ENCODE peak calls at places on chromosomes 16 and 17, in four cellular contexts. H is HEK293T, Y is GM12878, F is NT2/D1. I is an unnamed sample.

GRCh38 chr16:55001931-55002330 is 71.3 kb downstream of the IRX5 start:
- DNase-seq in H (no peak), Y (no peak), F (no peak), I (no peak)

GRCh38 chr16:57281791-57282190 is 2.7 kb downstream of the PLLP start:
- DNase-seq in Y (no peak), H (no peak), F (no peak), I (no peak)

GRCh38 chr16:81174644-81175324 is 63.7 kb upstream of the BCO1 start:
- DNase-seq in H (no peak), F (no peak), Y (no peak), I (no peak)

GRCh38 chr17:63173903-63174302 is 207.9 kb downstream of the TANC2 start:
- DNase-seq in F (no peak), Y (no peak), H (no peak), I (no peak)

GRCh38 chr17:6323626-6324356 is 111.1 kb downstream of the AIPL1 start:
- DNase-seq in Y (no peak), H (no peak), F (no peak), I (no peak)

GRCh38 chr17:45270828-45271418 is 9.0 kb upstream of the SPATA32 start:
- DNase-seq in Y (no peak), H (peak), F (no peak), I (peak)

GRCh38 chr16:47144559-47144877 is 773 bp upstream of the NETO2 start:
- DNase-seq in F (no peak), H (no peak), Y (no peak), I (no peak)

GRCh38 chr17:79520134-79520892 is 90.5 kb downstream of the RBFOX3 start:
- DNase-seq in H (no peak), Y (no peak), F (no peak), I (no peak)

GRCh38 chr16:1265826-1266225 is 10.0 kb downstream of the TPSD1 start:
- DNase-seq in F (no peak), H (no peak), Y (no peak), I (no peak)

GRCh38 chr16:50152386-50152806 is 710 bp upstream of the TENT4B start:
- DNase-seq in Y (peak), H (no peak), F (no peak), I (peak)

GRCh38 chr16:1125471-1125870 is 27.4 kb upstream of the CACNA1H start:
- DNase-seq in F (no peak), H (no peak), Y (no peak), I (no peak)

GRCh38 chr17:65515959-65516948 is 45.2 kb downstream of the AXIN2 start:
- DNase-seq in Y (no peak), H (no peak), F (no peak), I (no peak)

GRCh38 chr17:38444151-38444550 is 15.9 kb downstream of the ARHGAP23 start:
- DNase-seq in F (peak), Y (no peak), H (peak), I (peak)

GRCh38 chr16:50520451-50521245 is 27.5 kb upstream of the NKD1 start:
- DNase-seq in F (no peak), H (no peak), Y (no peak), I (no peak)

GRCh38 chr17:75693500-75694481 is 26.7 kb downstream of the SAP30BP start:
- DNase-seq in H (no peak), Y (no peak), F (peak), I (no peak)

GRCh38 chr16:81636298-81636960 is 142.7 kb upstream of the PLCG2 start:
- DNase-seq in H (no peak), Y (no peak), F (no peak), I (no peak)

GRCh38 chr17:57612202-57613071 is 132.7 kb downstream of the CCDC182 start:
- DNase-seq in Y (peak), F (peak), H (peak), I (no peak)

GRCh38 chr16:83200005-83200779 is 573.4 kb downstream of the CDH13 start:
- DNase-seq in H (no peak), F (no peak), Y (no peak), I (no peak)

GRCh38 chr17:37710344-37710886 is 34.4 kb downstream of the HNF1B start:
- DNase-seq in F (peak), Y (no peak), H (peak), I (peak)

GRCh38 chr16:64950262-64950661 is 171.6 kb downstream of the CDH11 start:
- DNase-seq in Y (no peak), H (no peak), F (no peak), I (peak)

GRCh38 chr17:56595831-56596740 is 2.6 kb downstream of the NOG start:
- DNase-seq in F (peak), H (no peak), Y (no peak), I (no peak)

GRCh38 chr16:56798955-56799354 is 66.1 kb upstream of the SLC12A3 start:
- DNase-seq in Y (no peak), H (no peak), F (no peak), I (no peak)

GRCh38 chr17:58415371-58416055 is 1.8 kb downstream of the RNF43 start:
- DNase-seq in H (no peak), Y (no peak), F (no peak), I (no peak)

GRCh38 chr17:45269912-45270311 is 8.0 kb upstream of the SPATA32 start:
- DNase-seq in F (no peak), Y (no peak), H (no peak), I (no peak)

GRCh38 chr17:71759422-71760060 is 361.3 kb upstream of the SOX9 start:
- DNase-seq in F (no peak), H (no peak), Y (no peak), I (no peak)

GRCh38 chr16:88034770-88035169 is 83.5 kb downstream of the BANP start:
- DNase-seq in F (no peak), H (no peak), Y (no peak), I (no peak)

GRCh38 chr17:38706625-38707298 is 1.7 kb downstream of the MLLT6 start:
- DNase-seq in Y (no peak), H (no peak), F (no peak), I (peak)

GRCh38 chr17:50184057-50184456 is 17.4 kb downstream of the COL1A1 start:
- DNase-seq in F (peak), Y (no peak), H (no peak), I (no peak)

GRCh38 chr17:60392845-60393702 is 1.1 kb upstream of the USP32 start:
- DNase-seq in F (no peak), H (no peak), Y (peak), I (no peak)

GRCh38 chr17:27403480-27404005 is 52.7 kb upstream of the KSR1 start:
- DNase-seq in Y (no peak), F (peak), H (no peak), I (no peak)

GRCh38 chr17:6627019-6627418 is 13.5 kb downstream of the KIAA0753 start:
- DNase-seq in H (no peak), F (no peak), Y (no peak), I (no peak)

GRCh38 chr16:56889206-56889605 is 24.2 kb downstream of the SLC12A3 start:
- DNase-seq in H (no peak), F (no peak), Y (no peak), I (no peak)

GRCh38 chr17:48037036-48037881 is at the start of gene COPZ2:
- DNase-seq in Y (no peak), H (no peak), F (no peak), I (no peak)

GRCh38 chr17:51510940-51511339 is 250.6 kb downstream of the UTP18 start:
- DNase-seq in H (no peak), Y (no peak), F (no peak), I (no peak)

GRCh38 chr16:87324411-87325275 is 7.5 kb upstream of the C16orf95 start:
- DNase-seq in Y (no peak), F (peak), H (peak), I (peak)

GRCh38 chr17:70288540-70289290 is 119.4 kb downstream of the KCNJ2 start:
- DNase-seq in F (no peak), H (no peak), Y (no peak), I (no peak)

GRCh38 chr16:29806641-29807425 is 504 bp downstream of the MAZ start:
- DNase-seq in Y (no peak), H (peak), F (peak), I (peak)

GRCh38 chr16:77738706-77739105 is 16.4 kb downstream of the NUDT7 start:
- DNase-seq in H (no peak), Y (no peak), F (no peak), I (no peak)

DNA sequence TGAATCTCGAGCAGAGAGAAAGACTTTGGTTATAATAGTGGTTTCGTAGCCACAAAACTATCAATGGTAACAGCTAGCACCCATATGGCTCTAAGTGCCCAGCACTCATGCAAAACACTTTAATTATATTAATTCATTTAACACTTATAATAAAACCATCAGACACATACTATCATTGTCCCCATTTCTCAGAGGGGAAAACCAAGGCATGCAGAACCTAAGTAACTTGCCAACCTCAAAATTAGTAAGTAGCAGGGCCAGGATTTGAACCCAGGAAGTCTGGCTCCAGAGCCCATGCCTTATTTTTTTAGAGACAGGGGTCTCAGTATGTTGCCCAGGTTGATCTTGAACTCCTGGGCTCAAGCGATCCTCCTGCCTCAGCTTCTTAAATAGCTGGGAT is 145.6 kb upstream of the HS3ST2 start:
- DNase-seq in H (no peak), F (no peak), Y (no peak), I (no peak)
- TF ChIP-seq SUZ12 in H (no peak), F (no peak), Y (no peak), I (no peak)

GRCh38 chr16:2690852-2691251 is 8.5 kb downstream of the KCTD5 start:
- DNase-seq in H (no peak), Y (no peak), F (no peak), I (no peak)

GRCh38 chr16:2691491-2692248 is 9.3 kb downstream of the KCTD5 start:
- DNase-seq in F (no peak), H (no peak), Y (no peak), I (no peak)

GRCh38 chr16:2692251-2692947 is 10.1 kb downstream of the KCTD5 start:
- DNase-seq in H (no peak), Y (no peak), F (no peak), I (no peak)

GRCh38 chr16:2689968-2690830 is 7.9 kb downstream of the KCTD5 start:
- DNase-seq in H (no peak), Y (no peak), F (no peak), I (no peak)

GRCh38 chr16:2692948-2693651 is 10.8 kb downstream of the KCTD5 start:
- DNase-seq in F (no peak), H (no peak), Y (no peak), I (no peak)
- TF ChIP-seq SUZ12 in F (no peak), H (no peak), Y (no peak), I (no peak)

GRCh38 chr16:68235882-68236803 is at the start of gene ESRP2:
- DNase-seq in H (no peak), Y (no peak), F (no peak), I (peak)
- TF ChIP-seq SUZ12 in H (no peak), Y (no peak), F (no peak), I (no peak)

DNA sequence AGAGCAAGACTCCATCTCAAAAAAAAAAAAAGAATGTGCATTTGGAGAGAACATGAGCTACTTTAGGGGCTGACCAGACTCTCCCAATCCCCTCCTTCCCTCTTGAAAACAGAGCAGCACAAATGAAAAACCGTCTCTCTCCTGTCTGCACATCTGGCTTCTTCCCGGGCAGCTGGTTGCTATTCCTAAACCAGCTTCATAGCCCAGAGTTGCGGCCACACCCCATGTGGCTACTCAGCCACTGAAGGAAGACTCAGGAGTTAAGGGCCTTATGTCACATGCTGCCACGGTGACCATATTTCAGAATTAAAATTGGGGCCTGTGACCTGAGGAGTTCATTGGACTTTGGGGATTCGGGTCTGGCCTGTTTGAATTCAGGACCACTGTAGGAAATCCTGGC is 48.3 kb downstream of the KATNIP start:
- DNase-seq in Y (no peak), H (no peak), F (no peak), I (no peak)
- TF ChIP-seq SUZ12 in Y (no peak), H (no peak), F (no peak), I (no peak)

DNA sequence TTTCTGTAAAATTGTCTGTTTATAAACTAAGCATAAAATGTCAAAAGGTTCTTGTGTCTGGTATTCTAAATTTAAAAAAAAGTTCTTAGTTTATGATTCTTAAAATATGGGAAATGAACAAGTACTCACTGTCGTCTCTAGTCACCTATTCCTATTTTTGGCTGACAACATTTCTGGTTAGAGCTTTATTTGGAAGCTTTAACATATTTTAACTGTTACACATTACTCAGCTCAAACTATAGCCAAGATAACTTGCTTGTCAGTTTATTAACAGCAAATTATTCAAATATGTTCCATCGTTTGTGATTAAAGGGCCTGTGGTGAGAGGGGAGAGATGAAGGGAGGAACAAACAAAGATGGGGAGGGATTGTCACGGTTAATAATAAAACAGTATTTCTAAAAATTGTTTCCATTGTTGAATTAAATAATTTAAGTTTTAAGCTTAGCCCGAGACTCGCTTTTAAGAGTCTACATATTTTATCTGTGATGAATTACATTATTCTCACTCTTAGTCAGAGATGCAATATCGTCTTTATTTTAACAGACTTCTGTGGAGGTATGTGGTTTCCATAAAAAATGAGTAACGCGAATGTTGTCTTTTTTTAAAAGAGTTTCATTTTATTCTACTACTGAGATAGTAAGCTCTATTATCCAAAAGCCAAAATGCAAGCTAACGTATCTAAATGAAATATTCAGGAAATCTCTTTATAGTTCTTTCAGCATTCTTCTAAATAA is 321.9 kb upstream of the PMFBP1 start:
- DNase-seq in H (no peak), Y (no peak), F (no peak), I (no peak)
- TF ChIP-seq SUZ12 in H (no peak), Y (no peak), F (no peak), I (no peak)

GRCh38 chr17:17947966-17948365 is 24.2 kb downstream of the TOM1L2 start:
- DNase-seq in F (no peak), H (no peak), Y (no peak), I (no peak)
- TF ChIP-seq SUZ12 in F (no peak), H (no peak), Y (no peak), I (no peak)

I was measured in H1.